ENCODE peak calls at places on chromosomes 3 and 15, in six cellular contexts. P is foreskin fibroblast, G is choroid plexus epithelial cell, X is transverse colon, R is fibroblast of mammary gland, K is sigmoid colon. N is an unnamed sample.

GRCh38 chr15:65634381-65634780 is 12.6 kb downstream of the SLC24A1 start:
- DNase-seq in P (peak; percentile 47), G (no peak), X (no peak), R (peak; percentile 72), K (no peak), N (no peak)

GRCh38 chr3:78140866-78141658 is 1101.2 kb downstream of the ROBO2 start:
- DNase-seq in P (peak; percentile 36), G (peak; percentile 90), X (no peak), R (peak; percentile 24), K (no peak), N (peak; percentile 61)

GRCh38 chr3:155805802-155806618 is at the start of gene C3orf33:
- DNase-seq in P (peak; percentile 85), G (peak; percentile 63), X (peak; percentile 80), R (peak; percentile 35), K (peak; percentile 77), N (peak; percentile 73)

GRCh38 chr15:33608714-33609113 is 297.9 kb downstream of the RYR3 start:
- DNase-seq in P (no peak), G (peak; percentile 15), X (no peak), R (peak; percentile 6), K (no peak), N (no peak)

GRCh38 chr3:94360982-94361381 is 298.1 kb downstream of the NSUN3 start:
- DNase-seq in P (no peak), G (peak; percentile 16), X (peak; percentile 57), R (peak; percentile 25), K (peak; percentile 87), N (no peak)

GRCh38 chr3:9718118-9718517 is 13.4 kb upstream of the BRPF1 start:
- DNase-seq in P (no peak), G (no peak), X (no peak), R (no peak), K (no peak), N (no peak)

GRCh38 chr3:152719264-152719663 is 115.7 kb upstream of the P2RY1 start:
- DNase-seq in P (peak; percentile 76), G (peak; percentile 66), X (no peak), R (peak; percentile 71), K (no peak), N (peak; percentile 21)

GRCh38 chr3:160163259-160163878 is 61.9 kb upstream of the C3orf80 start:
- DNase-seq in P (peak; percentile 56), G (peak; percentile 66), X (no peak), R (peak; percentile 58), K (no peak), N (peak; percentile 46)

GRCh38 chr15:99930696-99931095 is 197.5 kb upstream of the LYSMD4 start:
- DNase-seq in P (no peak), G (no peak), X (no peak), R (no peak), K (no peak), N (no peak)

GRCh38 chr3:106333911-106334618 is 465.3 kb upstream of the CBLB start:
- DNase-seq in P (peak; percentile 58), G (peak; percentile 89), X (no peak), R (peak; percentile 59), K (no peak), N (no peak)

GRCh38 chr3:160735801-160736200 is 20.2 kb upstream of the PPM1L start:
- DNase-seq in P (no peak), G (no peak), X (no peak), R (no peak), K (no peak), N (no peak)

GRCh38 chr3:192566706-192567290 is 160.5 kb downstream of the FGF12 start:
- DNase-seq in P (peak; percentile 81), G (peak; percentile 96), X (peak; percentile 54), R (peak; percentile 85), K (peak; percentile 76), N (peak; percentile 72)

DNA sequence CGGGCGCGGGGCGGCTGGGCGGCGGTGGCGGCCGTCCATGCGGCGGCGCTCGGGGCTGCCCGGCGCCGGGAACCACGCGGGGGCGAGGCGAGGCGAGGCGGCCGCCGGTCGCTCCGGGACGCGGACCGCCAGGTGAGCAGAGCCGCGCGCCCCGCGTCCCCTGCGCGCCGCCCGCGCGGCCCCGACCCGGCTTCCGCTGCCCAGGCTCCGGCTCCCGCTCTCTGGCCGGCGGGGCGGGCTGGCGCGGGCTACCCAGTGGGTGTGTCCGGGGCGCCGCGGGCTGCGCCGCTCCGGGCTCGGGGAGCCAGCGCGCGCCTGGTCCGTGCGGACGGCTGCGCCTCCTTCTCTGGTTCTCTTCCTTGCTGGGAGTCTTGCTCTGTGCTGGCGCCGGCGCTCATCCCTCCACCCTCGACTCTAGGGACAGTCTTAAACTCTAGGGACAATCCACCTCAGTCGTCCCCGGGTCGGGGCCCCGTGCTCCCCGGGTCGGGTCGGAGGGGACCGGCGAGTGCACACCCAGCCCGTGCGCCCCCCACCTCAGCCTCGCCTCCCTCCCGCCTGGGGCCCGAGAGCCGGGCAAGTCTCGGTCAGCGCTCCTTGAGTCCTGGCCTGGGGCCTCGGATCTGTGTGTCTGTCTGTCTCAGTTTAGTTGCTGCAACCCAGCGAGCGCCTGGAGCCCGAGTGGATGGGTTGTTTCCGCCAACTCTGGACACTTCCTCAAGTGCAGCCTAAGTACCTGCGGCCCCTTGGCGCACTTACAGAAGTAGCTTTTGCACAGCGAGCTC is 488 bp downstream of the THSD4 start:
- DNase-seq in P (peak; percentile 71), G (peak; percentile 69), X (peak; percentile 71), R (peak; percentile 50), K (no peak), N (no peak)
- TF ChIP-seq CTCF in P (no peak), G (no peak), X (peak; percentile 20), R (no peak), K (no peak), N (no peak)

GRCh38 chr3:194204036-194204792 is 68.3 kb downstream of the HES1 start:
- DNase-seq in P (no peak), G (no peak), X (no peak), R (no peak), K (no peak), N (no peak)
- H3K4me3 ChIP-seq in P (no peak overlapping the region), G (peak overlapping the region; percentile 12), X (peak overlapping the region; percentile 27), R (no peak overlapping the region), K (peak overlapping the region; percentile 29), N (peak overlapping the region; percentile 28)

GRCh38 chr3:15097889-15098288 is 1.1 kb downstream of the RBSN start:
- DNase-seq in P (no peak), G (peak; percentile 10), X (no peak), R (no peak), K (no peak), N (no peak)
- TF ChIP-seq CTCF in P (no peak), G (no peak), X (no peak), R (no peak), K (no peak), N (no peak)

GRCh38 chr3:184015381-184016019 is 2.2 kb downstream of the ABCC5 start:
- DNase-seq in P (no peak), G (no peak), X (peak; percentile 60), R (peak; percentile 4), K (no peak), N (no peak)
- H3K4me3 ChIP-seq in P (no peak overlapping the region), G (no peak overlapping the region), X (no peak overlapping the region), R (no peak overlapping the region), K (no peak overlapping the region), N (no peak overlapping the region)

DNA sequence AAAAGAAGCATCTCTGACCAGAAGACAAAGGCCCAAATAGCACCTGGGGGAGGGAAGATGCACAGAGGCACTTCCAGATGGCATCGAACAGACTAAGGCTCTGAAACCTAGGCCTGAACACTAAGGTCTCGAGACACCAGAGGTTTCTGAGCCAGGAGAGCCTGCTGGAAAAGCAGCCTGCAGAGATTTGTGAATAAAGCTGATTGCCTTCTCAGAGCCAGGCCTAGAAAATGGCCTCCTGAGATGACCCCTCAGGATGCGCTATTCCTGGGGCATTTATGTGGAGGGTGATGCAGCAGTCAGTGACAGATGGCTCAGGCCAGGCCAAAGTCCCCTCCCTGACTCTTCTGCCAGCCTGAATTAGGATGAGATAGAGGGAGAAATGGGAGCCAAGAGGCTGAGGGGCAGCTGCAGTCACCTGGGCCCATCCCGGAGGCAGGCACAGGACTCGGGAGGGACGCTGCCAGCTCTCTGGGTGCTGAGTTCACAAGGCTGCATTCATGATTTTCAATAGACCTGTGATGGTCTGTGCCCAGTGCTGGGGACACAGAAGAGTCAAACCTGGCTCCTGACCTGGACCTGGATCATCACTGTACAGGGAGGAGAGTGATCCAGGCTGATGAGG is 6.9 kb downstream of the PRSS50 start:
- DNase-seq in P (no peak), G (no peak), X (no peak), R (no peak), K (peak; percentile 24), N (no peak)
- TF ChIP-seq CTCF in P (no peak), G (no peak), X (no peak), R (no peak), K (no peak), N (no peak)

DNA sequence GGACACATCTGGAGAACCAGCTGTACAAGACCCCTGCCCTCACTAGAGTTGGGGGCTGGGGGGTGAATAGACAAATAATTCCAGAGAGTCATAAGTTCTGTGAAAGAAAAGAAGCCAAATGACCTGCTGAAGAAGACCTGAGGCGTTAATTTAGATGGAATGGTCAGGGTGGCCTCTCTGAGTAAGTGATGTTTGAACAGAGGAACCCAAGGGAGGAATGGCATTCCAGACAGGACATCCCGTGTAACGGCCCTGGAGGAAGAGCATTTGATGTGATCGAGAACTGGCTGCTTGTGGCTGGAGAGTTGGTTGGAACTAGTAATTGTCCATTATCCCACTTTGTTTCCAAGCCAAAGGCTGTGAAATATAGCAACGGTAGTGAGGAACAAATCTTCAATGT is 1.7 kb downstream of the NR2C2 start:
- DNase-seq in P (peak; percentile 23), G (peak; percentile 19), X (no peak), R (peak; percentile 5), K (no peak), N (peak; percentile 64)
- H3K4me3 ChIP-seq in P (peak overlapping the region; percentile 78), G (peak overlapping the region; percentile 68), X (peak overlapping the region; percentile 97), R (peak overlapping the region; percentile 76), K (peak overlapping the region; percentile 99), N (peak overlapping the region; percentile 46)

GRCh38 chr15:70347321-70347720 is 249.6 kb upstream of the TLE3 start:
- DNase-seq in P (no peak), G (no peak), X (no peak), R (no peak), K (no peak), N (no peak)
- TF ChIP-seq CTCF in P (no peak), G (no peak), X (no peak), R (no peak), K (no peak), N (no peak)

N was measured in endothelial cell of umbilical vein.